ENCODE peak calls at places on chromosomes 2 and 18, in nine cellular contexts. E is naive thymus-derived CD8-positive, alpha-beta T cell; A is activated CD4-positive, alpha-beta T cell treated with anti-CD3 and anti-CD28 coated beads, Interleukin-2, amount 10 ng/mL, durations not matched to agents 7 days and 5 days; C is hippocampal formation; Y is RPMI8226; I is cerebellar cortex; X is WTC11; O is NCI-H1417; B is C1 segment of cervical spinal cord. G is an unnamed sample.
A peak's percentile ranks its signal among the peaks of the same experiment; 100 is the strongest.

GRCh38 chr18:34194239-34194638 is 30.5 kb downstream of the NOL4 start:
- DNase-seq in E (no peak), A (no peak), C (no peak), Y (no peak), I (no peak), X (no peak), O (no peak), B (no peak), G (no peak)

GRCh38 chr2:7022486-7022885 is 105.3 kb downstream of the RNF144A start:
- DNase-seq in E (no peak), A (no peak), C (no peak), Y (no peak), I (peak; percentile 67), X (no peak), O (no peak), B (no peak), G (no peak)

GRCh38 chr2:188675391-188676011 is 298.7 kb upstream of the COL3A1 start:
- DNase-seq in E (no peak), A (no peak), C (no peak), Y (no peak), I (no peak), X (no peak), O (no peak), B (no peak), G (no peak)

GRCh38 chr2:193845604-193846003 is 1650.9 kb upstream of the TMEFF2 start:
- DNase-seq in E (no peak), A (no peak), C (no peak), Y (no peak), I (no peak), X (no peak), O (no peak), B (no peak), G (no peak)

GRCh38 chr2:69242651-69243051 is 144.4 kb downstream of the GFPT1 start:
- DNase-seq in E (no peak), A (no peak), C (no peak), Y (no peak), I (no peak), X (no peak), O (no peak), B (no peak), G (no peak)

GRCh38 chr2:70574618-70575017 is 21.0 kb upstream of the TGFA start:
- DNase-seq in E (no peak), A (no peak), C (no peak), Y (peak; percentile 49), I (no peak), X (no peak), O (no peak), B (no peak), G (no peak)

GRCh38 chr2:5392658-5393057 is 299.5 kb upstream of the SOX11 start:
- DNase-seq in E (no peak), A (no peak), C (no peak), Y (no peak), I (no peak), X (no peak), O (no peak), B (no peak), G (no peak)

GRCh38 chr2:83168377-83168776 is 1290.7 kb downstream of the SUCLG1 start:
- DNase-seq in E (no peak), A (no peak), C (no peak), Y (no peak), I (no peak), X (no peak), O (no peak), B (no peak), G (no peak)

GRCh38 chr2:219116776-219117646 is 43.6 kb downstream of the NHEJ1 start:
- DNase-seq in E (no peak), A (no peak), C (no peak), Y (no peak), I (no peak), X (no peak), O (no peak), B (no peak), G (no peak)

GRCh38 chr18:21359746-21360145 is 117.7 kb downstream of the GREB1L start:
- DNase-seq in E (no peak), A (no peak), C (no peak), Y (no peak), I (no peak), X (no peak), O (no peak), B (no peak), G (no peak)

GRCh38 chr18:62396381-62396780 is 71.3 kb downstream of the TNFRSF11A start:
- DNase-seq in E (no peak), A (no peak), C (no peak), Y (no peak), I (no peak), X (no peak), O (no peak), B (no peak), G (no peak)

GRCh38 chr2:213164263-213164662 is 12.9 kb upstream of the IKZF2 start:
- DNase-seq in E (no peak), A (no peak), C (no peak), Y (no peak), I (no peak), X (no peak), O (no peak), B (no peak), G (no peak)

G was measured in DND-41.